ENCODE peak calls at places on chromosome 20, in four cellular contexts. U is cardiac fibroblast, H is NCI-H748 treated with DMSO at 0.1 percent for 48 hours, D is osteocyte. E is an unnamed sample.

GRCh38 chr20:58129736-58130135 is 98.7 kb downstream of the ANKRD60 start:
- DNase-seq in U (no peak), H (no peak), D (peak), E (no peak)

GRCh38 chr20:46130534-46130933 is 12.4 kb downstream of the CD40 start:
- DNase-seq in U (no peak), H (no peak), D (no peak), E (no peak)

GRCh38 chr20:25418779-25419178 is 11.3 kb downstream of the GINS1 start:
- DNase-seq in U (no peak), H (no peak), D (no peak), E (no peak)

GRCh38 chr20:32823737-32824588 is 4.2 kb downstream of the MAPRE1 start:
- DNase-seq in U (peak), H (no peak), D (no peak), E (no peak)

GRCh38 chr20:59173938-59174496 is 10.4 kb downstream of the ZNF831 start:
- DNase-seq in U (no peak), H (no peak), D (peak), E (no peak)

GRCh38 chr20:63462244-63462643 is 10.2 kb downstream of the KCNQ2 start:
- DNase-seq in U (no peak), H (no peak), D (no peak), E (no peak)

GRCh38 chr20:49115565-49115964 is 69.5 kb downstream of the CSE1L start:
- DNase-seq in U (peak), H (no peak), D (no peak), E (no peak)

GRCh38 chr20:51237278-51237677 is 214.4 kb upstream of the KCNG1 start:
- DNase-seq in U (peak), H (no peak), D (no peak), E (no peak)

GRCh38 chr20:61873651-61874420 is 191.8 kb downstream of the TAF4 start:
- DNase-seq in U (no peak), H (no peak), D (no peak), E (no peak)

GRCh38 chr20:18056174-18057105 is 1.3 kb downstream of the OVOL2 start:
- DNase-seq in U (no peak), H (peak), D (no peak), E (no peak)